ENCODE peak calls at places on chromosomes 6 and 20, in seven cellular contexts. S, K, R, Y, E, J and L are unnamed samples.

GRCh38 chr6:166655251-166655650 is 28.2 kb upstream of the RPS6KA2 start:
- DNase-seq in S (no peak), K (no peak), R (no peak), Y (no peak), E (no peak), J (peak; percentile 15), L (no peak)

GRCh38 chr6:87762116-87762515 is 60.1 kb upstream of the AKIRIN2 start:
- DNase-seq in S (no peak), K (no peak), R (no peak), Y (peak; percentile 18), E (no peak), J (no peak), L (no peak)

GRCh38 chr6:139732451-139732850 is 358.0 kb upstream of the CITED2 start:
- DNase-seq in S (no peak), K (peak; percentile 18), R (no peak), Y (no peak), E (no peak), J (no peak), L (no peak)

GRCh38 chr6:17705428-17705777 is 1.3 kb downstream of the NUP153 start:
- DNase-seq in S (peak; percentile 87), K (peak; percentile 21), R (no peak), Y (peak; percentile 69), E (no peak), J (peak; percentile 37), L (no peak)

GRCh38 chr20:54148947-54149764 is 24.6 kb downstream of the CYP24A1 start:
- DNase-seq in S (no peak), K (peak; percentile 93), R (no peak), Y (no peak), E (no peak), J (peak; percentile 94), L (no peak)

GRCh38 chr20:431012-431904 is 23.2 kb downstream of the RBCK1 start:
- DNase-seq in S (peak; percentile 54), K (peak; percentile 69), R (no peak), Y (peak; percentile 91), E (no peak), J (peak; percentile 93), L (peak; percentile 58)

GRCh38 chr6:111185954-111186353 is 98.7 kb downstream of the SLC16A10 start:
- DNase-seq in S (no peak), K (no peak), R (no peak), Y (no peak), E (no peak), J (no peak), L (no peak)

GRCh38 chr6:6788394-6789020 is 200.0 kb downstream of the LY86 start:
- DNase-seq in S (peak; percentile 50), K (no peak), R (peak; percentile 58), Y (no peak), E (no peak), J (no peak), L (no peak)

GRCh38 chr6:144559865-144560603 is 274.9 kb downstream of the UTRN start:
- DNase-seq in S (no peak), K (no peak), R (no peak), Y (peak; percentile 21), E (no peak), J (peak; percentile 35), L (no peak)

GRCh38 chr20:49306903-49307336 is 29.1 kb upstream of the ZNFX1 start:
- DNase-seq in S (no peak), K (no peak), R (no peak), Y (peak; percentile 28), E (no peak), J (peak; percentile 60), L (no peak)

GRCh38 chr20:58150772-58151171 is 77.7 kb downstream of the ANKRD60 start:
- DNase-seq in S (peak; percentile 14), K (no peak), R (peak; percentile 90), Y (no peak), E (no peak), J (no peak), L (no peak)

GRCh38 chr20:53829706-53830521 is 236.3 kb upstream of the ZNF217 start:
- DNase-seq in S (peak; percentile 17), K (no peak), R (no peak), Y (no peak), E (no peak), J (peak; percentile 94), L (peak; percentile 36)

GRCh38 chr6:42194056-42194455 is 700 bp downstream of the GUCA1B start:
- DNase-seq in S (peak; percentile 16), K (no peak), R (no peak), Y (no peak), E (no peak), J (no peak), L (no peak)

GRCh38 chr20:44166477-44166876 is 20.5 kb downstream of the JPH2 start:
- DNase-seq in S (no peak), K (no peak), R (no peak), Y (no peak), E (no peak), J (no peak), L (no peak)

GRCh38 chr20:63103402-63104311 is 96.9 kb upstream of the BHLHE23 start:
- DNase-seq in S (no peak), K (no peak), R (no peak), Y (no peak), E (no peak), J (no peak), L (no peak)

GRCh38 chr6:143592335-143592734 is 80.8 kb upstream of the FUCA2 start:
- DNase-seq in S (peak; percentile 70), K (peak; percentile 23), R (peak; percentile 66), Y (no peak), E (no peak), J (peak; percentile 23), L (no peak)

GRCh38 chr6:93790976-93791375 is 371.6 kb upstream of the EPHA7 start:
- DNase-seq in S (no peak), K (no peak), R (no peak), Y (no peak), E (no peak), J (no peak), L (no peak)

GRCh38 chr6:126959765-126960164 is 158.7 kb upstream of the RSPO3 start:
- DNase-seq in S (no peak), K (no peak), R (no peak), Y (no peak), E (no peak), J (no peak), L (no peak)

GRCh38 chr20:33948480-33948879 is 45.2 kb upstream of the RALY start:
- DNase-seq in S (no peak), K (no peak), R (no peak), Y (no peak), E (no peak), J (no peak), L (no peak)

GRCh38 chr20:33940701-33941100 is 53.0 kb upstream of the RALY start:
- DNase-seq in S (no peak), K (no peak), R (no peak), Y (no peak), E (no peak), J (no peak), L (no peak)

GRCh38 chr20:33944914-33945313 is 48.8 kb upstream of the RALY start:
- DNase-seq in S (no peak), K (no peak), R (no peak), Y (no peak), E (no peak), J (peak; percentile 39), L (no peak)

GRCh38 chr20:33947709-33948295 is 45.9 kb upstream of the RALY start:
- DNase-seq in S (peak; percentile 81), K (peak; percentile 89), R (peak; percentile 82), Y (peak; percentile 53), E (peak; percentile 19), J (peak; percentile 83), L (peak; percentile 5)

GRCh38 chr20:33945391-33946079 is 48.2 kb upstream of the RALY start:
- DNase-seq in S (no peak), K (no peak), R (no peak), Y (no peak), E (no peak), J (peak; percentile 55), L (no peak)
- TF ChIP-seq SIN3A in S (no peak), K (no peak), R (no peak), Y (no peak), E (no peak), J (no peak), L (no peak)

DNA sequence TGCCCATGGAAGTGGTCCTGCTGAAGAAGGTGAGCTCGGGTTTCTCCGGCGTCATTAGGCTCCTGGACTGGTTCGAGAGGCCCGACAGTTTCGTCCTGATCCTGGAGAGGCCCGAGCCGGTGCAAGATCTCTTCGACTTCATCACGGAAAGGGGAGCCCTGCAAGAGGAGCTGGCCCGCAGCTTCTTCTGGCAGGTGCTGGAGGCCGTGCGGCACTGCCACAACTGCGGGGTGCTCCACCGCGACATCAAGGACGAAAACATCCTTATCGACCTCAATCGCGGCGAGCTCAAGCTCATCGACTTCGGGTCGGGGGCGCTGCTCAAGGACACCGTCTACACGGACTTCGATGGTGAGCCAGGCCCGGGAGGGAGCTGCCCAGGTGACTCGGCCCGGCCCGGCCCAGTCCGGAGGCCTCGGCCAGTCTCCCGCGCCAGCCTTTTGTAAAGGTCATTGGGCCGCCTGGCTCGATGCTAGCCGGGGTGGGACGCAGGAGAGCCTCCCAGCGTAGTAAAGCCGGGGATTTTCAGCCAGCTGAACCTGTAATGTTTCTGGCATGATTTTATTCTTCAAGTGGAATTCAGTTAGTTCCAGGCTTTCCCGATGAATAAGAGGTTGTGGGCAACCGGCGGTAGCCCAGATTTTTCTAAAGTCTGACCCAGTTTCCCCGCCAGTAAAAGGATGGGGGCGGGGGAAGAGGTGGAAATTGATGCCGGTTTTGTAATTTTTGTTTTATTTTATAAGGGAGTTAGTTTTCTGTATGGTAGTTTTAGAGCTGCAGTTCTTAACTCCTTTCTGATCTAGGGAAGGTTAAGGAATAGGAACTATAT is 1.4 kb downstream of the PIM1 start:
- DNase-seq in S (peak; percentile 27), K (no peak), R (peak; percentile 60), Y (peak; percentile 46), E (no peak), J (no peak), L (no peak)
- TF ChIP-seq SIN3A in S (peak; percentile 53), K (no peak), R (no peak), Y (no peak), E (no peak), J (no peak), L (no peak)

GRCh38 chr6:130935978-130936377 is 108.8 kb downstream of the SMLR1 start:
- DNase-seq in S (no peak), K (no peak), R (no peak), Y (no peak), E (no peak), J (no peak), L (no peak)
- TF ChIP-seq SIN3A in S (no peak), K (no peak), R (no peak), Y (no peak), E (no peak), J (no peak), L (no peak)

GRCh38 chr20:3863317-3863716 is 16.7 kb downstream of the MAVS start:
- DNase-seq in S (no peak), K (no peak), R (no peak), Y (no peak), E (no peak), J (no peak), L (no peak)

GRCh38 chr20:3865887-3866407 is 19.3 kb downstream of the MAVS start:
- DNase-seq in S (no peak), K (no peak), R (no peak), Y (no peak), E (no peak), J (no peak), L (no peak)

GRCh38 chr20:3865152-3865886 is 18.7 kb downstream of the MAVS start:
- DNase-seq in S (no peak), K (no peak), R (no peak), Y (no peak), E (no peak), J (no peak), L (no peak)

GRCh38 chr20:3866464-3866863 is 19.8 kb downstream of the MAVS start:
- DNase-seq in S (no peak), K (no peak), R (no peak), Y (no peak), E (no peak), J (no peak), L (no peak)

GRCh38 chr20:3864518-3864917 is 17.9 kb downstream of the MAVS start:
- DNase-seq in S (no peak), K (no peak), R (no peak), Y (no peak), E (no peak), J (no peak), L (no peak)
- TF ChIP-seq SIN3A in S (no peak), K (no peak), R (no peak), Y (no peak), E (no peak), J (no peak), L (no peak)